ENCODE peak calls at places on chromosomes 3 and 15, in nine cellular contexts. Q is A172; E is KBM-7; A is AG04449; P is CD4-positive, CD25-positive, alpha-beta regulatory T cell; F is NCI-H2081 treated with DMSO at 0.1 percent for 48 hours; V is neural progenitor cell; S is HTR-8/SVneo; U is GM04504. T is an unnamed sample.

GRCh38 chr3:183375787-183376186 is 52.6 kb downstream of the MCF2L2 start:
- DNase-seq in Q (no peak), E (peak; percentile 88), A (no peak), P (no peak), F (no peak), V (no peak), S (no peak), U (no peak), T (no peak)

GRCh38 chr3:42202239-42202865 is 63.6 kb downstream of the CCK start:
- DNase-seq in Q (no peak), E (no peak), A (no peak), P (no peak), F (no peak), V (no peak), S (no peak), U (no peak), T (no peak)

GRCh38 chr3:178439504-178439903 is 96.7 kb upstream of the KCNMB2 start:
- DNase-seq in Q (peak; percentile 74), E (no peak), A (peak; percentile 21), P (no peak), F (no peak), V (peak; percentile 8), S (peak; percentile 38), U (no peak), T (peak; percentile 37)

GRCh38 chr3:33119891-33120290 is 6.1 kb downstream of the CRTAP start:
- DNase-seq in Q (no peak), E (no peak), A (no peak), P (no peak), F (no peak), V (no peak), S (no peak), U (no peak), T (no peak)

GRCh38 chr3:156425651-156426050 is 129.3 kb downstream of the SSR3 start:
- DNase-seq in Q (no peak), E (no peak), A (no peak), P (no peak), F (no peak), V (no peak), S (no peak), U (no peak), T (no peak)

GRCh38 chr3:149273096-149273751 is 51.6 kb upstream of the CP start:
- DNase-seq in Q (peak; percentile 91), E (peak; percentile 76), A (peak; percentile 58), P (peak; percentile 21), F (peak; percentile 94), V (peak; percentile 82), S (peak; percentile 66), U (peak; percentile 71), T (peak; percentile 79)

GRCh38 chr3:120706950-120707349 is 24.9 kb upstream of the HGD start:
- DNase-seq in Q (no peak), E (no peak), A (no peak), P (no peak), F (no peak), V (no peak), S (no peak), U (no peak), T (no peak)

GRCh38 chr3:74463515-74463914 is 150.9 kb downstream of the CNTN3 start:
- DNase-seq in Q (no peak), E (no peak), A (no peak), P (no peak), F (no peak), V (no peak), S (no peak), U (no peak), T (no peak)

GRCh38 chr3:77795013-77795412 is 755.1 kb downstream of the ROBO2 start:
- DNase-seq in Q (no peak), E (no peak), A (no peak), P (no peak), F (no peak), V (peak; percentile 33), S (no peak), U (no peak), T (no peak)

GRCh38 chr15:67758610-67759300 is 66.6 kb upstream of the SKOR1 start:
- DNase-seq in Q (no peak), E (no peak), A (no peak), P (no peak), F (no peak), V (no peak), S (no peak), U (no peak), T (no peak)

GRCh38 chr3:30308131-30308530 is 298.3 kb upstream of the TGFBR2 start:
- DNase-seq in Q (no peak), E (no peak), A (peak; percentile 26), P (no peak), F (no peak), V (no peak), S (no peak), U (peak; percentile 69), T (no peak)

GRCh38 chr3:57855281-57855680 is 99.2 kb downstream of the SLMAP start:
- DNase-seq in Q (peak; percentile 38), E (no peak), A (no peak), P (no peak), F (no peak), V (no peak), S (no peak), U (no peak), T (no peak)

GRCh38 chr3:78994174-78995027 is 773.4 kb downstream of the ROBO1 start:
- DNase-seq in Q (no peak), E (no peak), A (no peak), P (no peak), F (no peak), V (peak; percentile 48), S (no peak), U (no peak), T (no peak)

GRCh38 chr15:95252404-95252803 is 1021.0 kb downstream of the MCTP2 start:
- DNase-seq in Q (no peak), E (no peak), A (no peak), P (no peak), F (no peak), V (no peak), S (no peak), U (no peak), T (no peak)

GRCh38 chr15:98321916-98322315 is 326.4 kb upstream of the IGF1R start:
- DNase-seq in Q (no peak), E (no peak), A (no peak), P (no peak), F (no peak), V (no peak), S (no peak), U (no peak), T (no peak)

GRCh38 chr3:196740476-196741400 is 1.1 kb downstream of the PAK2 start:
- DNase-seq in Q (peak; percentile 33), E (peak; percentile 54), A (no peak), P (peak; percentile 6), F (no peak), V (peak; percentile 69), S (no peak), U (peak; percentile 19), T (no peak)

GRCh38 chr3:13192471-13193213 is 119.4 kb upstream of the IQSEC1 start:
- DNase-seq in Q (peak; percentile 75), E (no peak), A (no peak), P (no peak), F (no peak), V (peak; percentile 60), S (peak; percentile 47), U (no peak), T (no peak)

GRCh38 chr15:90956551-90957104 is 1.9 kb downstream of the RCCD1 start:
- DNase-seq in Q (no peak), E (no peak), A (no peak), P (peak; percentile 57), F (peak; percentile 13), V (peak; percentile 92), S (peak; percentile 92), U (no peak), T (peak; percentile 13)

GRCh38 chr15:49989498-49989897 is 129.5 kb downstream of the ATP8B4 start:
- DNase-seq in Q (no peak), E (peak; percentile 77), A (no peak), P (no peak), F (no peak), V (no peak), S (no peak), U (no peak), T (no peak)

GRCh38 chr3:38706961-38707360 is 57.5 kb upstream of the SCN5A start:
- DNase-seq in Q (no peak), E (no peak), A (no peak), P (no peak), F (no peak), V (no peak), S (no peak), U (no peak), T (no peak)

GRCh38 chr15:87741350-87741749 is 515.2 kb downstream of the NTRK3 start:
- DNase-seq in Q (no peak), E (no peak), A (no peak), P (no peak), F (no peak), V (no peak), S (no peak), U (no peak), T (no peak)

GRCh38 chr3:32780735-32781210 is 37.0 kb upstream of the TRIM71 start:
- DNase-seq in Q (peak; percentile 41), E (peak; percentile 63), A (no peak), P (no peak), F (no peak), V (peak; percentile 97), S (peak; percentile 62), U (no peak), T (no peak)

GRCh38 chr15:26087395-26087794 is 224.3 kb upstream of the ATP10A start:
- DNase-seq in Q (no peak), E (no peak), A (peak; percentile 26), P (no peak), F (no peak), V (no peak), S (no peak), U (peak; percentile 35), T (no peak)

GRCh38 chr15:24856397-24857093 is 98.2 kb upstream of the SNRPN start:
- DNase-seq in Q (no peak), E (no peak), A (no peak), P (no peak), F (no peak), V (peak; percentile 96), S (no peak), U (no peak), T (peak; percentile 67)

GRCh38 chr3:154220462-154220861 is 99.3 kb downstream of the ARHGEF26 start:
- DNase-seq in Q (no peak), E (no peak), A (no peak), P (no peak), F (no peak), V (no peak), S (no peak), U (no peak), T (no peak)

GRCh38 chr3:13389378-13389777 is 30.7 kb downstream of the NUP210 start:
- DNase-seq in Q (no peak), E (no peak), A (no peak), P (no peak), F (no peak), V (no peak), S (no peak), U (no peak), T (no peak)

T was measured in AG04450.